ENCODE peak calls at places on chromosomes 1 and 21, in six cellular contexts. One of them, this sample, is unnamed.

GRCh38 chr1:95983831-95984230 is 737.8 kb upstream of the PTBP2 start:
- DNase-seq in GM23338: no peak
- DNase-seq in PC-3: no peak
- DNase-seq in mammary epithelial cell: no peak
- DNase-seq in keratinocyte: no peak
- DNase-seq in fibroblast of lung: no peak
- DNase-seq in this sample: no peak

GRCh38 chr1:112697781-112698201 is 9.1 kb downstream of the RHOC start:
- DNase-seq in mammary epithelial cell: no peak
- DNase-seq in GM23338: no peak
- DNase-seq in PC-3: no peak
- DNase-seq in keratinocyte: no peak
- DNase-seq in fibroblast of lung: no peak
- DNase-seq in this sample: no peak

GRCh38 chr1:8348777-8349472 is 31.0 kb downstream of the SLC45A1 start:
- DNase-seq in keratinocyte: no peak
- DNase-seq in GM23338: peak
- DNase-seq in fibroblast of lung: peak
- DNase-seq in PC-3: peak
- DNase-seq in mammary epithelial cell: peak
- DNase-seq in this sample: peak

GRCh38 chr1:155062702-155063411 is 683 bp upstream of the EFNA4 start:
- DNase-seq in PC-3: peak
- DNase-seq in mammary epithelial cell: no peak
- DNase-seq in keratinocyte: no peak
- DNase-seq in GM23338: peak
- DNase-seq in fibroblast of lung: peak
- DNase-seq in this sample: no peak

GRCh38 chr21:36079671-36080070 is 9.8 kb downstream of the CBR1 start:
- DNase-seq in PC-3: no peak
- DNase-seq in GM23338: no peak
- DNase-seq in mammary epithelial cell: no peak
- DNase-seq in keratinocyte: no peak
- DNase-seq in fibroblast of lung: no peak
- DNase-seq in this sample: no peak

GRCh38 chr1:31517301-31517700 is 59.0 kb upstream of the TINAGL1 start:
- DNase-seq in fibroblast of lung: no peak
- DNase-seq in keratinocyte: no peak
- DNase-seq in mammary epithelial cell: no peak
- DNase-seq in GM23338: peak
- DNase-seq in PC-3: no peak
- DNase-seq in this sample: no peak

GRCh38 chr1:9689011-9689706 is 37.6 kb downstream of the PIK3CD start:
- DNase-seq in keratinocyte: no peak
- DNase-seq in fibroblast of lung: peak
- DNase-seq in mammary epithelial cell: peak
- DNase-seq in GM23338: peak
- DNase-seq in PC-3: peak
- DNase-seq in this sample: no peak

GRCh38 chr1:101136739-101137138 is 100.1 kb upstream of the S1PR1 start:
- DNase-seq in fibroblast of lung: peak
- DNase-seq in mammary epithelial cell: no peak
- DNase-seq in GM23338: peak
- DNase-seq in PC-3: peak
- DNase-seq in keratinocyte: no peak
- DNase-seq in this sample: no peak

GRCh38 chr1:41698916-41699860 is 214.7 kb upstream of the EDN2 start:
- DNase-seq in fibroblast of lung: peak
- DNase-seq in keratinocyte: no peak
- DNase-seq in GM23338: no peak
- DNase-seq in PC-3: no peak
- DNase-seq in mammary epithelial cell: no peak
- DNase-seq in this sample: no peak

GRCh38 chr1:228960705-228961104 is 225.4 kb downstream of the RHOU start:
- DNase-seq in GM23338: no peak
- DNase-seq in keratinocyte: no peak
- DNase-seq in fibroblast of lung: no peak
- DNase-seq in PC-3: no peak
- DNase-seq in mammary epithelial cell: no peak
- DNase-seq in this sample: no peak

GRCh38 chr1:230326971-230327891 is 98.9 kb downstream of the PGBD5 start:
- DNase-seq in GM23338: no peak
- DNase-seq in keratinocyte: no peak
- DNase-seq in mammary epithelial cell: no peak
- DNase-seq in PC-3: no peak
- DNase-seq in fibroblast of lung: peak
- DNase-seq in this sample: no peak

GRCh38 chr1:15354580-15354965 is 55.1 kb upstream of the EFHD2 start:
- DNase-seq in keratinocyte: no peak
- DNase-seq in GM23338: no peak
- DNase-seq in fibroblast of lung: peak
- DNase-seq in mammary epithelial cell: peak
- DNase-seq in PC-3: peak
- DNase-seq in this sample: peak

GRCh38 chr1:117284408-117285215 is 73.9 kb upstream of the VTCN1 start:
- DNase-seq in keratinocyte: peak
- DNase-seq in fibroblast of lung: peak
- DNase-seq in PC-3: peak
- DNase-seq in mammary epithelial cell: peak
- DNase-seq in GM23338: peak
- DNase-seq in this sample: peak

GRCh38 chr1:48115835-48116234 is 106.7 kb upstream of the SLC5A9 start:
- DNase-seq in GM23338: no peak
- DNase-seq in PC-3: no peak
- DNase-seq in keratinocyte: no peak
- DNase-seq in fibroblast of lung: no peak
- DNase-seq in mammary epithelial cell: no peak
- DNase-seq in this sample: no peak

GRCh38 chr21:38507374-38507942 is 9.2 kb upstream of the ERG start:
- DNase-seq in GM23338: no peak
- DNase-seq in mammary epithelial cell: no peak
- DNase-seq in keratinocyte: no peak
- DNase-seq in fibroblast of lung: no peak
- DNase-seq in PC-3: no peak
- DNase-seq in this sample: no peak

GRCh38 chr1:222641269-222641948 is 23.5 kb downstream of the MIA3 start:
- DNase-seq in GM23338: peak
- DNase-seq in PC-3: no peak
- DNase-seq in mammary epithelial cell: no peak
- DNase-seq in fibroblast of lung: no peak
- DNase-seq in keratinocyte: no peak
- DNase-seq in this sample: no peak

GRCh38 chr1:213613549-213613948 is 374.2 kb upstream of the PROX1 start:
- DNase-seq in GM23338: no peak
- DNase-seq in fibroblast of lung: no peak
- DNase-seq in mammary epithelial cell: no peak
- DNase-seq in PC-3: no peak
- DNase-seq in keratinocyte: no peak
- DNase-seq in this sample: no peak

GRCh38 chr1:244239261-244239770 is 188.2 kb downstream of the ZBTB18 start:
- DNase-seq in PC-3: no peak
- DNase-seq in fibroblast of lung: peak
- DNase-seq in keratinocyte: peak
- DNase-seq in mammary epithelial cell: peak
- DNase-seq in GM23338: no peak
- DNase-seq in this sample: no peak

GRCh38 chr1:96183928-96184327 is 537.7 kb upstream of the PTBP2 start:
- DNase-seq in fibroblast of lung: no peak
- DNase-seq in PC-3: no peak
- DNase-seq in GM23338: peak
- DNase-seq in keratinocyte: no peak
- DNase-seq in mammary epithelial cell: no peak
- DNase-seq in this sample: no peak

GRCh38 chr21:29192999-29193563 is 62.6 kb downstream of the MAP3K7CL start:
- DNase-seq in GM23338: no peak
- DNase-seq in keratinocyte: no peak
- DNase-seq in mammary epithelial cell: no peak
- DNase-seq in fibroblast of lung: no peak
- DNase-seq in PC-3: no peak
- DNase-seq in this sample: no peak

GRCh38 chr1:12095822-12096263 is 32.7 kb downstream of the TNFRSF8 start:
- DNase-seq in mammary epithelial cell: peak
- DNase-seq in fibroblast of lung: no peak
- DNase-seq in GM23338: peak
- DNase-seq in PC-3: peak
- DNase-seq in keratinocyte: no peak
- DNase-seq in this sample: peak

GRCh38 chr21:31885146-31885545 is 12.3 kb downstream of the HUNK start:
- DNase-seq in GM23338: no peak
- DNase-seq in PC-3: no peak
- DNase-seq in keratinocyte: no peak
- DNase-seq in mammary epithelial cell: no peak
- DNase-seq in fibroblast of lung: no peak
- DNase-seq in this sample: no peak

GRCh38 chr1:155719703-155720102 is 30.8 kb downstream of the DAP3 start:
- DNase-seq in PC-3: no peak
- DNase-seq in fibroblast of lung: no peak
- DNase-seq in keratinocyte: no peak
- DNase-seq in GM23338: no peak
- DNase-seq in mammary epithelial cell: no peak
- DNase-seq in this sample: no peak

GRCh38 chr1:156794506-156795373 is 21.9 kb downstream of the SH2D2A start:
- DNase-seq in PC-3: no peak
- DNase-seq in mammary epithelial cell: no peak
- DNase-seq in GM23338: no peak
- DNase-seq in keratinocyte: no peak
- DNase-seq in fibroblast of lung: no peak
- DNase-seq in this sample: no peak

GRCh38 chr1:34166191-34167090 is 1.4 kb upstream of the CSMD2 start:
- DNase-seq in GM23338: peak
- DNase-seq in PC-3: no peak
- DNase-seq in fibroblast of lung: no peak
- DNase-seq in keratinocyte: no peak
- DNase-seq in mammary epithelial cell: no peak
- DNase-seq in this sample: no peak

GRCh38 chr1:20068722-20069121 is 1.3 kb upstream of the PLA2G5 start:
- DNase-seq in PC-3: no peak
- DNase-seq in mammary epithelial cell: no peak
- DNase-seq in fibroblast of lung: no peak
- DNase-seq in keratinocyte: no peak
- DNase-seq in GM23338: no peak
- DNase-seq in this sample: no peak

GRCh38 chr1:178267646-178268094 is 173.8 kb downstream of the RASAL2 start:
- DNase-seq in fibroblast of lung: no peak
- DNase-seq in mammary epithelial cell: peak
- DNase-seq in keratinocyte: no peak
- DNase-seq in PC-3: peak
- DNase-seq in GM23338: peak
- DNase-seq in this sample: peak

GRCh38 chr1:238409947-238410346 is 519.2 kb upstream of the ZP4 start:
- DNase-seq in GM23338: no peak
- DNase-seq in PC-3: no peak
- DNase-seq in fibroblast of lung: peak
- DNase-seq in keratinocyte: no peak
- DNase-seq in mammary epithelial cell: peak
- DNase-seq in this sample: no peak

GRCh38 chr21:14687277-14687642 is 141.1 kb upstream of the SAMSN1 start:
- DNase-seq in GM23338: no peak
- DNase-seq in mammary epithelial cell: no peak
- DNase-seq in PC-3: no peak
- DNase-seq in keratinocyte: no peak
- DNase-seq in fibroblast of lung: no peak
- DNase-seq in this sample: no peak

GRCh38 chr1:56359036-56359435 is 220.3 kb downstream of the PLPP3 start:
- DNase-seq in GM23338: no peak
- DNase-seq in fibroblast of lung: no peak
- DNase-seq in keratinocyte: no peak
- DNase-seq in PC-3: no peak
- DNase-seq in mammary epithelial cell: no peak
- DNase-seq in this sample: no peak

GRCh38 chr1:56360021-56360420 is 219.3 kb downstream of the PLPP3 start:
- DNase-seq in keratinocyte: no peak
- DNase-seq in fibroblast of lung: peak
- DNase-seq in GM23338: no peak
- DNase-seq in mammary epithelial cell: no peak
- DNase-seq in PC-3: no peak
- DNase-seq in this sample: no peak

GRCh38 chr1:56357931-56358783 is 221.2 kb downstream of the PLPP3 start:
- DNase-seq in mammary epithelial cell: peak
- DNase-seq in keratinocyte: no peak
- DNase-seq in PC-3: no peak
- DNase-seq in GM23338: no peak
- DNase-seq in fibroblast of lung: no peak
- DNase-seq in this sample: peak

GRCh38 chr1:56362994-56363770 is 216.2 kb downstream of the PLPP3 start:
- DNase-seq in PC-3: peak
- DNase-seq in mammary epithelial cell: no peak
- DNase-seq in keratinocyte: no peak
- DNase-seq in fibroblast of lung: no peak
- DNase-seq in GM23338: no peak
- DNase-seq in this sample: peak
- H2AFZ ChIP-seq in PC-3: no peak
- H2AFZ ChIP-seq in mammary epithelial cell: no peak
- H2AFZ ChIP-seq in keratinocyte: no peak
- H2AFZ ChIP-seq in fibroblast of lung: no peak
- H2AFZ ChIP-seq in GM23338: no peak
- H2AFZ ChIP-seq in this sample: no peak

GRCh38 chr1:183593356-183593755 is 3.1 kb upstream of the NCF2 start:
- DNase-seq in fibroblast of lung: no peak
- DNase-seq in PC-3: no peak
- DNase-seq in keratinocyte: no peak
- DNase-seq in mammary epithelial cell: no peak
- DNase-seq in GM23338: no peak
- DNase-seq in this sample: no peak
- H2AFZ ChIP-seq in fibroblast of lung: no peak
- H2AFZ ChIP-seq in PC-3: no peak
- H2AFZ ChIP-seq in keratinocyte: no peak
- H2AFZ ChIP-seq in mammary epithelial cell: no peak
- H2AFZ ChIP-seq in GM23338: peak
- H2AFZ ChIP-seq in this sample: no peak

DNA sequence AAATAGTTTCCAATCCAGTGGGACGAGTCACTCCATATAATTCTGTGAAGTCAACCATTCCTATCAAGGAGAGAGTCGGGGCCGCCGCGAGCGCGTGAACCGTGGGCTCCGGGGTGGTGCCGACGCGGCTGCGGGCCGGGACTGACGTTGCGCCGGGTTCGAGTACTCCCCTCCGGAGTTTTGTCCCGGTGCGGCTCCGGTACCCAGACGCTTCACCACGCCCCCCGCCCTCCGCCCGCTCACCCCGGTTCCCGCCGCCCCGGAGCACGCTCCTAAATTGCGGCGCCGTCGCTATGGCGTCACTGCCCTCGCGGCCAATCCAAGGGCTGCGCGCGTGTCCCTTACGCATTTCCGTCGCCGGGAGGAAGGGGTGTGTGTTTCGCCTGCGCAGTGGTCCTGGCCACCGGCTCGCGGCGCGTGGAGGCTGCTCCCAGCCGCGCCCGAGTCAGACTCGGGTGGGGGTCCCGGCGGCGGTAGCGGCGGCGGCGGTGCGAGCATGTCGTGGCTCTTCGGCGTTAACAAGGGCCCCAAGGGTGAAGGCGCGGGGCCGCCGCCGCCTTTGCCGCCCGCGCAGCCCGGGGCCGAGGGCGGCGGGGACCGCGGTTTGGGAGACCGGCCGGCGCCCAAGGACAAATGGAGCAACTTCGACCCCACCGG is at the start of gene ATAD3B:
- DNase-seq in keratinocyte: peak
- DNase-seq in PC-3: peak
- DNase-seq in mammary epithelial cell: peak
- DNase-seq in fibroblast of lung: peak
- DNase-seq in GM23338: peak
- DNase-seq in this sample: peak
- H2AFZ ChIP-seq in keratinocyte: peak
- H2AFZ ChIP-seq in PC-3: peak
- H2AFZ ChIP-seq in mammary epithelial cell: peak
- H2AFZ ChIP-seq in fibroblast of lung: peak
- H2AFZ ChIP-seq in GM23338: peak
- H2AFZ ChIP-seq in this sample: peak

GRCh38 chr1:173276922-173277800 is 70.0 kb upstream of the TNFSF4 start:
- DNase-seq in PC-3: no peak
- DNase-seq in keratinocyte: no peak
- DNase-seq in GM23338: no peak
- DNase-seq in fibroblast of lung: no peak
- DNase-seq in mammary epithelial cell: no peak
- DNase-seq in this sample: no peak
- H2AFZ ChIP-seq in PC-3: no peak
- H2AFZ ChIP-seq in keratinocyte: no peak
- H2AFZ ChIP-seq in GM23338: no peak
- H2AFZ ChIP-seq in fibroblast of lung: no peak
- H2AFZ ChIP-seq in mammary epithelial cell: no peak
- H2AFZ ChIP-seq in this sample: no peak

This sample was measured in PC-9.